ENCODE peak calls at places on chromosome 12, in nine cellular contexts. One of them, this sample, is unnamed.

GRCh38 chr12:77847665-77848431 is 17.2 kb downstream of the NAV3 start:
- DNase-seq in body of pancreas: no peak
- DNase-seq in stomach: no peak
- DNase-seq in upper lobe of left lung: no peak
- DNase-seq in heart left ventricle: no peak
- DNase-seq in A549: no peak
- DNase-seq in endothelial cell of umbilical vein: peak; percentile 90
- DNase-seq in transverse colon: no peak
- DNase-seq in breast epithelium: no peak
- DNase-seq in this sample: no peak

GRCh38 chr12:20463920-20464524 is 95.7 kb downstream of the PDE3A start:
- DNase-seq in body of pancreas: no peak
- DNase-seq in stomach: no peak
- DNase-seq in upper lobe of left lung: no peak
- DNase-seq in heart left ventricle: no peak
- DNase-seq in A549: peak; percentile 18
- DNase-seq in endothelial cell of umbilical vein: peak; percentile 44
- DNase-seq in transverse colon: no peak
- DNase-seq in breast epithelium: no peak
- DNase-seq in this sample: no peak

GRCh38 chr12:44616385-44616784 is 259.7 kb downstream of the NELL2 start:
- DNase-seq in body of pancreas: no peak
- DNase-seq in stomach: no peak
- DNase-seq in upper lobe of left lung: no peak
- DNase-seq in heart left ventricle: no peak
- DNase-seq in A549: no peak
- DNase-seq in endothelial cell of umbilical vein: no peak
- DNase-seq in transverse colon: no peak
- DNase-seq in breast epithelium: no peak
- DNase-seq in this sample: no peak

GRCh38 chr12:108304633-108305032 is 34.5 kb downstream of the CMKLR1 start:
- DNase-seq in body of pancreas: no peak
- DNase-seq in stomach: no peak
- DNase-seq in upper lobe of left lung: no peak
- DNase-seq in heart left ventricle: no peak
- DNase-seq in A549: no peak
- DNase-seq in endothelial cell of umbilical vein: no peak
- DNase-seq in transverse colon: no peak
- DNase-seq in breast epithelium: no peak
- DNase-seq in this sample: no peak

GRCh38 chr12:14910090-14910915 is 24.6 kb upstream of the MGP start:
- DNase-seq in body of pancreas: no peak
- DNase-seq in stomach: no peak
- DNase-seq in upper lobe of left lung: no peak
- DNase-seq in heart left ventricle: no peak
- DNase-seq in A549: no peak
- DNase-seq in endothelial cell of umbilical vein: peak; percentile 87
- DNase-seq in transverse colon: no peak
- DNase-seq in breast epithelium: no peak
- DNase-seq in this sample: no peak

GRCh38 chr12:3122841-3123678 is 45.9 kb downstream of the TSPAN9 start:
- DNase-seq in body of pancreas: no peak
- DNase-seq in stomach: no peak
- DNase-seq in upper lobe of left lung: peak; percentile 43
- DNase-seq in heart left ventricle: peak; percentile 84
- DNase-seq in A549: no peak
- DNase-seq in endothelial cell of umbilical vein: peak; percentile 98
- DNase-seq in transverse colon: no peak
- DNase-seq in breast epithelium: no peak
- DNase-seq in this sample: peak; percentile 88

GRCh38 chr12:114683709-114684097 is 272 bp downstream of the TBX3 start:
- DNase-seq in body of pancreas: no peak
- DNase-seq in stomach: no peak
- DNase-seq in upper lobe of left lung: no peak
- DNase-seq in heart left ventricle: no peak
- DNase-seq in A549: no peak
- DNase-seq in endothelial cell of umbilical vein: peak; percentile 33
- DNase-seq in transverse colon: no peak
- DNase-seq in breast epithelium: no peak
- DNase-seq in this sample: no peak

GRCh38 chr12:123987022-123987421 is 14.0 kb downstream of the ZNF664 start:
- DNase-seq in body of pancreas: no peak
- DNase-seq in stomach: no peak
- DNase-seq in upper lobe of left lung: no peak
- DNase-seq in heart left ventricle: no peak
- DNase-seq in A549: no peak
- DNase-seq in endothelial cell of umbilical vein: no peak
- DNase-seq in transverse colon: no peak
- DNase-seq in breast epithelium: no peak
- DNase-seq in this sample: no peak

GRCh38 chr12:89789862-89790261 is 81.2 kb upstream of the ATP2B1 start:
- DNase-seq in body of pancreas: no peak
- DNase-seq in stomach: no peak
- DNase-seq in upper lobe of left lung: peak; percentile 30
- DNase-seq in heart left ventricle: peak; percentile 8
- DNase-seq in A549: no peak
- DNase-seq in endothelial cell of umbilical vein: no peak
- DNase-seq in transverse colon: no peak
- DNase-seq in breast epithelium: no peak
- DNase-seq in this sample: no peak

GRCh38 chr12:118850244-118850825 is 131.0 kb upstream of the SRRM4 start:
- DNase-seq in body of pancreas: peak; percentile 44
- DNase-seq in stomach: no peak
- DNase-seq in upper lobe of left lung: no peak
- DNase-seq in heart left ventricle: no peak
- DNase-seq in A549: peak; percentile 5
- DNase-seq in endothelial cell of umbilical vein: no peak
- DNase-seq in transverse colon: peak; percentile 10
- DNase-seq in breast epithelium: no peak
- DNase-seq in this sample: no peak

GRCh38 chr12:72540811-72541210 is 268.6 kb downstream of the TRHDE start:
- DNase-seq in body of pancreas: no peak
- DNase-seq in stomach: no peak
- DNase-seq in upper lobe of left lung: no peak
- DNase-seq in heart left ventricle: no peak
- DNase-seq in A549: no peak
- DNase-seq in endothelial cell of umbilical vein: no peak
- DNase-seq in transverse colon: no peak
- DNase-seq in breast epithelium: no peak
- DNase-seq in this sample: no peak

GRCh38 chr12:92827836-92828431 is 101.2 kb downstream of the EEA1 start:
- DNase-seq in body of pancreas: peak; percentile 30
- DNase-seq in stomach: no peak
- DNase-seq in upper lobe of left lung: no peak
- DNase-seq in heart left ventricle: no peak
- DNase-seq in A549: peak; percentile 36
- DNase-seq in endothelial cell of umbilical vein: peak; percentile 69
- DNase-seq in transverse colon: peak; percentile 39
- DNase-seq in breast epithelium: no peak
- DNase-seq in this sample: no peak

GRCh38 chr12:96263449-96263902 is 69.3 kb downstream of the ELK3 start:
- DNase-seq in body of pancreas: peak; percentile 79
- DNase-seq in stomach: peak; percentile 53
- DNase-seq in upper lobe of left lung: peak; percentile 41
- DNase-seq in heart left ventricle: no peak
- DNase-seq in A549: no peak
- DNase-seq in endothelial cell of umbilical vein: peak; percentile 88
- DNase-seq in transverse colon: no peak
- DNase-seq in breast epithelium: no peak
- DNase-seq in this sample: no peak

GRCh38 chr12:59396519-59396918 is 199.3 kb upstream of the SLC16A7 start:
- DNase-seq in body of pancreas: no peak
- DNase-seq in stomach: peak; percentile 25
- DNase-seq in upper lobe of left lung: no peak
- DNase-seq in heart left ventricle: no peak
- DNase-seq in A549: no peak
- DNase-seq in endothelial cell of umbilical vein: no peak
- DNase-seq in transverse colon: peak; percentile 14
- DNase-seq in breast epithelium: no peak
- DNase-seq in this sample: no peak

GRCh38 chr12:120625557-120626419 is 14.6 kb upstream of the CABP1 start:
- DNase-seq in body of pancreas: no peak
- DNase-seq in stomach: no peak
- DNase-seq in upper lobe of left lung: no peak
- DNase-seq in heart left ventricle: no peak
- DNase-seq in A549: peak; percentile 83
- DNase-seq in endothelial cell of umbilical vein: no peak
- DNase-seq in transverse colon: no peak
- DNase-seq in breast epithelium: no peak
- DNase-seq in this sample: no peak

GRCh38 chr12:106032141-106032925 is 106.4 kb downstream of the NUAK1 start:
- DNase-seq in body of pancreas: no peak
- DNase-seq in stomach: no peak
- DNase-seq in upper lobe of left lung: no peak
- DNase-seq in heart left ventricle: no peak
- DNase-seq in A549: no peak
- DNase-seq in endothelial cell of umbilical vein: no peak
- DNase-seq in transverse colon: no peak
- DNase-seq in breast epithelium: no peak
- DNase-seq in this sample: no peak

GRCh38 chr12:43957732-43958131 is 121.9 kb downstream of the TMEM117 start:
- DNase-seq in body of pancreas: peak; percentile 6
- DNase-seq in stomach: no peak
- DNase-seq in upper lobe of left lung: no peak
- DNase-seq in heart left ventricle: peak; percentile 10
- DNase-seq in A549: peak; percentile 21
- DNase-seq in endothelial cell of umbilical vein: peak; percentile 50
- DNase-seq in transverse colon: no peak
- DNase-seq in breast epithelium: no peak
- DNase-seq in this sample: no peak

DNA sequence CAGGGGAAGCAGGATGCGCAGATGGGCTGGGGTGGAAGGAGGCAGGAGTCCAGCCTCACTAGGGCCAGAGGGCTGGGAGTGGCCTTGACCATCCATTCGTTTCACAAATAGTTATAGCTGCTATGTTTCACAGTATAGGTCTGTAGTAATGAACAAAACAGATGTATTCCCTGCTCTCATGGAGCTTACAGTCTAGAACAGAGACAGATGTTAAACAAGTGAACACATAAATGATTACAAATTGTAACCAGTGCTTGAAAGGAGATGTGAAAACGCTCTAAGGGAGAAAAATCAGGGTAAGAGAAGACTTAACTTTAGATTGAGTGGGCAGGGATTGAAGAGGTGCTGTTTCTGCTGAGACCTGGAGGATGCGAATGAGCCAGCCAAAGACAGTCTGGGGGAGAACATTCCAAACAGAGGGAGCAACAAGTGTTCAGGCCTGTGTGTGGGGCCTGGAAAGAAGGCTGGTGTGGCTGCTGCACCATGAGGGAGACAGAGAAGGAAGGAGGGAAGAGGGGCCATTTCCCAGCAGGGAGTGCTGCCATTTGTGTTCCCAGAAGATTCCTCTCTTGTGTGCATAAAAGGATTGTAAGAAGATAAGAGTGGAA is 14.6 kb downstream of the CFAP251 start:
- DNase-seq in body of pancreas: no peak
- DNase-seq in stomach: no peak
- DNase-seq in upper lobe of left lung: no peak
- DNase-seq in heart left ventricle: no peak
- DNase-seq in A549: no peak
- DNase-seq in endothelial cell of umbilical vein: no peak
- DNase-seq in transverse colon: no peak
- DNase-seq in breast epithelium: no peak
- DNase-seq in this sample: no peak
- H3K4me3 ChIP-seq in body of pancreas: no peak overlapping the region
- H3K4me3 ChIP-seq in stomach: no peak overlapping the region
- H3K4me3 ChIP-seq in upper lobe of left lung: no peak overlapping the region
- H3K4me3 ChIP-seq in heart left ventricle: no peak overlapping the region
- H3K4me3 ChIP-seq in A549: no peak overlapping the region
- H3K4me3 ChIP-seq in endothelial cell of umbilical vein: no peak overlapping the region
- H3K4me3 ChIP-seq in transverse colon: no peak overlapping the region
- H3K4me3 ChIP-seq in breast epithelium: no peak overlapping the region
- H3K4me3 ChIP-seq in this sample: no peak overlapping the region

GRCh38 chr12:6426882-6427671 is 17.7 kb upstream of the CD27 start:
- DNase-seq in body of pancreas: no peak
- DNase-seq in stomach: peak; percentile 34
- DNase-seq in upper lobe of left lung: no peak
- DNase-seq in heart left ventricle: no peak
- DNase-seq in A549: no peak
- DNase-seq in endothelial cell of umbilical vein: no peak
- DNase-seq in transverse colon: peak; percentile 58
- DNase-seq in breast epithelium: no peak
- DNase-seq in this sample: peak; percentile 78
- TF ChIP-seq POLR2A in body of pancreas: no peak
- TF ChIP-seq POLR2A in stomach: no peak
- TF ChIP-seq POLR2A in upper lobe of left lung: no peak
- TF ChIP-seq POLR2A in heart left ventricle: no peak
- TF ChIP-seq POLR2A in A549: no peak
- TF ChIP-seq POLR2A in endothelial cell of umbilical vein: no peak
- TF ChIP-seq POLR2A in transverse colon: no peak
- TF ChIP-seq POLR2A in breast epithelium: no peak
- TF ChIP-seq POLR2A in this sample: no peak

DNA sequence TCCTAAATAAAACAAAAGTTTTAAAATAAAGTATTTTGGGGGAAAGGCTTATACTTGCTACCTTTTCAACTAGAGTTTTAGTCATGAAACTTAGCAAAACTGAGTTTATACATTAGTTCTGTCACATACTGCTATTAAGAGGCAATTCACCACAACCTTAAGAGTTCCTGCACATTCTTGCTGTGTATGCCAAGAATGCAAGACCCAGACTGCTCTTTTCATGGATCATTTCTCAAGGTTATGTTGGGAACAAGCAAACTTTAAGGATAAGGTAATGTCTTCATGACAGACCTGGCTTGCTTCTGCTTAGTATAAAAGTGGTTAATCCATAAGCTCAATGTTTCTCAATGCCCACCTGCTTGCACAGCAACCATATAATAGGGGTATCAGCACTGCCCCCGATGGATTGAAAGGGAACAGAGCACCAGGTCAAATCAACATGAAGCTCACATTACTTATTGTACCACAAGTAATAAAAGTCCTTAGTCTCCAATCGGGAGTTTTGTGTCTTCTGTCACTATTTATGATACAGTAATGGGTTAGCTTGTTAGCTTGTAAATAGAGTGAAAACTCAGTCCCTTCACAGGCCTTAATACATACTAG is 67.6 kb downstream of the KIF21A start:
- DNase-seq in body of pancreas: no peak
- DNase-seq in stomach: no peak
- DNase-seq in upper lobe of left lung: no peak
- DNase-seq in heart left ventricle: no peak
- DNase-seq in A549: no peak
- DNase-seq in endothelial cell of umbilical vein: no peak
- DNase-seq in transverse colon: no peak
- DNase-seq in breast epithelium: no peak
- DNase-seq in this sample: no peak
- TF ChIP-seq CTCF in body of pancreas: no peak
- TF ChIP-seq CTCF in stomach: no peak
- TF ChIP-seq CTCF in upper lobe of left lung: no peak
- TF ChIP-seq CTCF in heart left ventricle: no peak
- TF ChIP-seq CTCF in A549: no peak
- TF ChIP-seq CTCF in endothelial cell of umbilical vein: peak; percentile 8
- TF ChIP-seq CTCF in transverse colon: no peak
- TF ChIP-seq CTCF in breast epithelium: no peak
- TF ChIP-seq CTCF in this sample: no peak

DNA sequence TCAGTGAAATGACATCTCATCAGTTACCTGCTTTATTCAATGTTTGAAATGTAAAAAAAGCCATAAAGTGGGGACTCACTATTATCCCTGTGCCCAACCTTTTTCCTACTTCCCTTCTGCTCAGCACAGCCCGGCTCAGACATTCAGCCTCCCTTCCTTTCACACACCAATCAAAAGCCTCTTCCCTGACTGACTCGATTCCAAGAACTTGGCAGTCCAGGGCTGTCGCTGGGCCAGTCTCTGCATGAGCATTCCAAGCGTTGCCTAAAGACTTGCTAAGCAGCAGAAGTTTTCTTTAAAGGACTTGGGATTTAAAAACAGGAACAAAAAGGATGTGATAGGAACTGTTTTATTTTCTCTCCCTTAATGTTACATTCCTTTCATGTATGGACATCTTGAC is 22.7 kb downstream of the ITPR2 start:
- DNase-seq in body of pancreas: peak; percentile 58
- DNase-seq in stomach: peak; percentile 71
- DNase-seq in upper lobe of left lung: peak; percentile 51
- DNase-seq in heart left ventricle: peak; percentile 67
- DNase-seq in A549: no peak
- DNase-seq in endothelial cell of umbilical vein: peak; percentile 75
- DNase-seq in transverse colon: no peak
- DNase-seq in breast epithelium: peak; percentile 56
- DNase-seq in this sample: no peak
- H3K4me3 ChIP-seq in body of pancreas: no peak overlapping the region
- H3K4me3 ChIP-seq in stomach: no peak overlapping the region
- H3K4me3 ChIP-seq in upper lobe of left lung: no peak overlapping the region
- H3K4me3 ChIP-seq in heart left ventricle: peak overlapping the region; percentile 2
- H3K4me3 ChIP-seq in A549: no peak overlapping the region
- H3K4me3 ChIP-seq in endothelial cell of umbilical vein: no peak overlapping the region
- H3K4me3 ChIP-seq in transverse colon: no peak overlapping the region
- H3K4me3 ChIP-seq in breast epithelium: no peak overlapping the region
- H3K4me3 ChIP-seq in this sample: no peak overlapping the region

This sample was measured in lower leg skin.